ENCODE peak calls at places on chromosomes 3 and 15, in seven cellular contexts. I is body of pancreas; D is RWPE1; Y is stimulated activated CD4-positive, alpha-beta T cell treated with anti-CD3 and anti-CD28 coated beads, Interleukin-2, amount 100 ng/mL, for 48 hours; U is psoas muscle; G is mammary epithelial cell; W is neural progenitor cell. C is an unnamed sample.

GRCh38 chr3:134449277-134449676 is 36.5 kb downstream of the ANAPC13 start:
- DNase-seq in W (peak; percentile 69), I (peak; percentile 60), G (peak; percentile 45), U (no peak), Y (no peak), D (peak; percentile 31), C (peak; percentile 74)

GRCh38 chr15:41791970-41792637 is 17.8 kb downstream of the MAPKBP1 start:
- DNase-seq in I (no peak), Y (no peak), G (no peak), D (no peak), W (no peak), U (no peak), C (no peak)

GRCh38 chr3:12948891-12949711 is 107.7 kb upstream of the RPL32 start:
- DNase-seq in G (peak; percentile 28), D (no peak), W (no peak), I (no peak), Y (no peak), U (no peak), C (no peak)

GRCh38 chr3:105791134-105791533 is 77.7 kb downstream of the CBLB start:
- DNase-seq in U (no peak), W (no peak), Y (no peak), G (no peak), I (no peak), D (no peak), C (no peak)

GRCh38 chr3:187955076-187955952 is 198.6 kb upstream of the LPP start:
- DNase-seq in I (peak; percentile 9), U (peak; percentile 43), Y (no peak), G (peak; percentile 76), W (no peak), D (no peak), C (no peak)

GRCh38 chr3:111782447-111782782 is 76.7 kb upstream of the PHLDB2 start:
- DNase-seq in W (no peak), I (no peak), G (no peak), D (no peak), Y (no peak), U (no peak), C (no peak)

GRCh38 chr15:46703871-46704637 is 1013.3 kb upstream of the SEMA6D start:
- DNase-seq in G (no peak), W (no peak), Y (no peak), D (no peak), I (no peak), U (no peak), C (no peak)

GRCh38 chr15:72139667-72140066 is 21.5 kb downstream of the SENP8 start:
- DNase-seq in G (no peak), W (no peak), I (no peak), D (no peak), U (no peak), Y (no peak), C (no peak)

GRCh38 chr3:27133062-27133461 is 236.1 kb downstream of the NEK10 start:
- DNase-seq in U (no peak), Y (no peak), W (no peak), D (no peak), I (no peak), G (no peak), C (no peak)

GRCh38 chr15:68209735-68210408 is 4.7 kb upstream of the CALML4 start:
- DNase-seq in G (no peak), W (no peak), Y (no peak), I (no peak), D (no peak), U (no peak), C (no peak)

C was measured in iPS-NIHi11.